ENCODE peak calls at places on chromosomes 12 and 14, in seven cellular contexts. H, V, F, E, G, U and M are unnamed samples.

GRCh38 chr12:120588948-120589930 is 8.0 kb upstream of the POP5 start:
- DNase-seq in F (no peak), G (no peak), H (no peak), U (no peak), V (peak), E (no peak), M (no peak)

GRCh38 chr12:13124661-13125505 is 21.4 kb upstream of the GSG1 start:
- DNase-seq in V (no peak), G (no peak), E (no peak), H (no peak), U (no peak), F (peak), M (peak)

GRCh38 chr12:132444283-132444682 is 45.7 kb upstream of the FBRSL1 start:
- DNase-seq in U (no peak), G (no peak), E (no peak), H (no peak), F (no peak), V (no peak), M (no peak)

GRCh38 chr14:86654558-86655184 is 1124.7 kb downstream of the FLRT2 start:
- DNase-seq in H (no peak), F (peak), U (no peak), V (no peak), E (no peak), G (peak), M (peak)

GRCh38 chr14:39628087-39628486 is 195.9 kb upstream of the FBXO33 start:
- DNase-seq in U (no peak), H (no peak), E (no peak), G (no peak), V (no peak), F (no peak), M (no peak)

GRCh38 chr12:63103489-63104131 is 47.4 kb downstream of the AVPR1A start:
- DNase-seq in V (no peak), U (no peak), F (peak), H (peak), E (no peak), G (peak), M (no peak)

GRCh38 chr12:58095002-58095401 is 153.6 kb downstream of the ATP23 start:
- DNase-seq in G (no peak), U (no peak), V (no peak), H (peak), F (no peak), E (no peak), M (no peak)

GRCh38 chr14:101947577-101947903 is 16.8 kb upstream of the DYNC1H1 start:
- DNase-seq in F (no peak), E (no peak), G (no peak), H (no peak), U (no peak), V (peak), M (no peak)